ENCODE peak calls at places on chromosome 5, in seven cellular contexts. One of them, this sample, is unnamed. For H3K4me1, the result is how much of the 10 kb centered on the place peaks cover.

GRCh38 chr5:29162297-29162696 is 2031.2 kb upstream of the CDH6 start:
- DNase-seq in stomach: no peak
- DNase-seq in A549: peak
- DNase-seq in IMR-90: no peak
- DNase-seq in suprapubic skin: no peak
- DNase-seq in HCT116: no peak
- DNase-seq in heart left ventricle: no peak
- DNase-seq in this sample: no peak

GRCh38 chr5:157464518-157465171 is 4.6 kb downstream of the NIPAL4 start:
- DNase-seq in stomach: peak
- DNase-seq in A549: peak
- DNase-seq in IMR-90: peak
- DNase-seq in suprapubic skin: peak
- DNase-seq in HCT116: peak
- DNase-seq in heart left ventricle: no peak
- DNase-seq in this sample: peak

GRCh38 chr5:127975961-127976360 is 107.6 kb upstream of the SLC12A2 start:
- DNase-seq in stomach: no peak
- DNase-seq in A549: no peak
- DNase-seq in IMR-90: no peak
- DNase-seq in suprapubic skin: no peak
- DNase-seq in HCT116: no peak
- DNase-seq in heart left ventricle: no peak
- DNase-seq in this sample: no peak

GRCh38 chr5:167245871-167246270 is 1045.6 kb upstream of the WWC1 start:
- DNase-seq in stomach: no peak
- DNase-seq in A549: no peak
- DNase-seq in IMR-90: no peak
- DNase-seq in suprapubic skin: no peak
- DNase-seq in HCT116: no peak
- DNase-seq in heart left ventricle: no peak
- DNase-seq in this sample: no peak

GRCh38 chr5:177131711-177132503 is 1.7 kb upstream of the NSD1 start:
- DNase-seq in stomach: peak
- DNase-seq in A549: no peak
- DNase-seq in IMR-90: no peak
- DNase-seq in suprapubic skin: no peak
- DNase-seq in HCT116: no peak
- DNase-seq in heart left ventricle: no peak
- DNase-seq in this sample: no peak

GRCh38 chr5:163318707-163319106 is 118.7 kb upstream of the CCNG1 start:
- DNase-seq in stomach: no peak
- DNase-seq in A549: no peak
- DNase-seq in IMR-90: no peak
- DNase-seq in suprapubic skin: no peak
- DNase-seq in HCT116: no peak
- DNase-seq in heart left ventricle: no peak
- DNase-seq in this sample: no peak

GRCh38 chr5:6730407-6730806 is 17.2 kb downstream of the TENT4A start:
- DNase-seq in stomach: no peak
- DNase-seq in A549: no peak
- DNase-seq in IMR-90: no peak
- DNase-seq in suprapubic skin: no peak
- DNase-seq in HCT116: no peak
- DNase-seq in heart left ventricle: no peak
- DNase-seq in this sample: no peak

GRCh38 chr5:96517294-96517693 is 84.2 kb upstream of the PCSK1 start:
- DNase-seq in stomach: no peak
- DNase-seq in A549: peak
- DNase-seq in IMR-90: peak
- DNase-seq in suprapubic skin: no peak
- DNase-seq in HCT116: no peak
- DNase-seq in heart left ventricle: no peak
- DNase-seq in this sample: no peak

GRCh38 chr5:68884893-68885292 is 208.9 kb upstream of the SLC30A5 start:
- DNase-seq in stomach: no peak
- DNase-seq in A549: peak
- DNase-seq in IMR-90: no peak
- DNase-seq in suprapubic skin: no peak
- DNase-seq in HCT116: peak
- DNase-seq in heart left ventricle: no peak
- DNase-seq in this sample: no peak

GRCh38 chr5:75727931-75728330 is 10.7 kb upstream of the POC5 start:
- DNase-seq in stomach: no peak
- DNase-seq in A549: no peak
- DNase-seq in IMR-90: no peak
- DNase-seq in suprapubic skin: no peak
- DNase-seq in HCT116: no peak
- DNase-seq in heart left ventricle: no peak
- DNase-seq in this sample: no peak

GRCh38 chr5:75720882-75721281 is 3.6 kb upstream of the POC5 start:
- DNase-seq in stomach: no peak
- DNase-seq in A549: no peak
- DNase-seq in IMR-90: no peak
- DNase-seq in suprapubic skin: no peak
- DNase-seq in HCT116: no peak
- DNase-seq in heart left ventricle: no peak
- DNase-seq in this sample: no peak

GRCh38 chr5:75729321-75729720 is 12.1 kb upstream of the POC5 start:
- DNase-seq in stomach: no peak
- DNase-seq in A549: no peak
- DNase-seq in IMR-90: no peak
- DNase-seq in suprapubic skin: no peak
- DNase-seq in HCT116: no peak
- DNase-seq in heart left ventricle: no peak
- DNase-seq in this sample: no peak

GRCh38 chr5:75721573-75721972 is 4.3 kb upstream of the POC5 start:
- DNase-seq in stomach: no peak
- DNase-seq in A549: no peak
- DNase-seq in IMR-90: no peak
- DNase-seq in suprapubic skin: no peak
- DNase-seq in HCT116: no peak
- DNase-seq in heart left ventricle: no peak
- DNase-seq in this sample: no peak

DNA sequence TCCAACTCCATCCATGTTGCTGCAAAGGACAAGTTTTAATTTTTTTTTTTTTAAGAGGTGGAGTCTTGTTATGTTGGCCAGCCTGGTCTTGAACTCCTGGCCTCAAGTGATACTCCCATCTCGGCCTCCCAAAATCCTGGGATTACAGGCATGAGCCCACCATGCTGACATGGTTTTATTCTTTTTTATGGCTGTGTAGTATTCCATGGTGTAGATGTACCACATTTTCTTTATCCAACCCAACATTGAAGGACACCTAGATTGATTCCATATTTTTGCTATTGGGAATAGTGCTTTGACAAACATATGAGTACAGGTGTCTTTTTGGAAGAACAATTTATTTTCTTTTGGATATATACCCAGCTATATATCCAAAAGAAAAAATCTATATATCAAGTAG is 6.1 kb upstream of the POC5 start:
- DNase-seq in stomach: no peak
- DNase-seq in A549: no peak
- DNase-seq in IMR-90: no peak
- DNase-seq in suprapubic skin: no peak
- DNase-seq in HCT116: no peak
- DNase-seq in heart left ventricle: no peak
- DNase-seq in this sample: no peak
- TF ChIP-seq POLR2A in stomach: no peak
- TF ChIP-seq POLR2A in A549: no peak
- TF ChIP-seq POLR2A in IMR-90: no peak
- TF ChIP-seq POLR2A in suprapubic skin: no peak
- TF ChIP-seq POLR2A in HCT116: no peak
- TF ChIP-seq POLR2A in heart left ventricle: no peak
- TF ChIP-seq POLR2A in this sample: no peak

DNA sequence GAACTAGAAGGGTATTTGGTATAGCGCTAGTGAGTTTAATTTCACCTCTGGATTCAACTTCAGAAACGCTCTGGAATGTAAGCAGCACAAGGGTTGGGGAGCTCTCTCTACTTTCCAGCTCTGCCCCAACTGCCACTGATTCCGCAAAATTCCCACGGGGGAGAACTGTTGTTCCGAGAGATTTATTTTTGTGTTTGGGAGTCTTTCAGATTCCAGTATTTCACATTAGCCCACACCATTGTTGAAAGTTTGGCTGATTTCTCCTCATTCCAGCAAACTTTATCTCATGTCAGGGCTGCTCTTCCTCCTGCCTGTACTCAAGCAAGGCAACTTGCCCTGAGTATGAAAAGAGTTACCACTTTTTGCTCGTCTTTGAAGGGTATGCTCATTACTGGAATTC is 198.5 kb upstream of the EGFLAM start:
- DNase-seq in stomach: no peak
- DNase-seq in A549: no peak
- DNase-seq in IMR-90: no peak
- DNase-seq in suprapubic skin: no peak
- DNase-seq in HCT116: no peak
- DNase-seq in heart left ventricle: no peak
- DNase-seq in this sample: no peak
- H3K27ac ChIP-seq in stomach: peak
- H3K27ac ChIP-seq in A549: no peak
- H3K27ac ChIP-seq in IMR-90: no peak
- H3K27ac ChIP-seq in suprapubic skin: no peak
- H3K27ac ChIP-seq in HCT116: no peak
- H3K27ac ChIP-seq in heart left ventricle: no peak
- H3K27ac ChIP-seq in this sample: no peak

GRCh38 chr5:132313961-132314432 is 19.8 kb downstream of the SLC22A4 start:
- DNase-seq in stomach: no peak
- DNase-seq in A549: no peak
- DNase-seq in IMR-90: no peak
- DNase-seq in suprapubic skin: no peak
- DNase-seq in HCT116: no peak
- DNase-seq in heart left ventricle: no peak
- DNase-seq in this sample: no peak
- H3K4me1 ChIP-seq in stomach: under half
- H3K4me1 ChIP-seq in A549: under half
- H3K4me1 ChIP-seq in IMR-90: under half
- H3K4me1 ChIP-seq in suprapubic skin: under half
- H3K4me1 ChIP-seq in HCT116: under half
- H3K4me1 ChIP-seq in heart left ventricle: under half
- H3K4me1 ChIP-seq in this sample: under half

GRCh38 chr5:116372931-116373597 is 201.6 kb downstream of the SEMA6A start:
- DNase-seq in stomach: no peak
- DNase-seq in A549: no peak
- DNase-seq in IMR-90: no peak
- DNase-seq in suprapubic skin: no peak
- DNase-seq in HCT116: no peak
- DNase-seq in heart left ventricle: no peak
- DNase-seq in this sample: no peak

GRCh38 chr5:116374434-116374852 is 200.2 kb downstream of the SEMA6A start:
- DNase-seq in stomach: no peak
- DNase-seq in A549: no peak
- DNase-seq in IMR-90: no peak
- DNase-seq in suprapubic skin: no peak
- DNase-seq in HCT116: no peak
- DNase-seq in heart left ventricle: no peak
- DNase-seq in this sample: no peak

GRCh38 chr5:116378007-116378831 is 196.4 kb downstream of the SEMA6A start:
- DNase-seq in stomach: no peak
- DNase-seq in A549: no peak
- DNase-seq in IMR-90: no peak
- DNase-seq in suprapubic skin: no peak
- DNase-seq in HCT116: no peak
- DNase-seq in heart left ventricle: no peak
- DNase-seq in this sample: no peak

GRCh38 chr5:116377276-116378006 is 197.2 kb downstream of the SEMA6A start:
- DNase-seq in stomach: no peak
- DNase-seq in A549: no peak
- DNase-seq in IMR-90: no peak
- DNase-seq in suprapubic skin: no peak
- DNase-seq in HCT116: no peak
- DNase-seq in heart left ventricle: no peak
- DNase-seq in this sample: no peak

GRCh38 chr5:116375926-116376325 is 198.7 kb downstream of the SEMA6A start:
- DNase-seq in stomach: no peak
- DNase-seq in A549: no peak
- DNase-seq in IMR-90: no peak
- DNase-seq in suprapubic skin: no peak
- DNase-seq in HCT116: no peak
- DNase-seq in heart left ventricle: no peak
- DNase-seq in this sample: no peak
- TF ChIP-seq POLR2A in stomach: no peak
- TF ChIP-seq POLR2A in A549: no peak
- TF ChIP-seq POLR2A in IMR-90: no peak
- TF ChIP-seq POLR2A in suprapubic skin: no peak
- TF ChIP-seq POLR2A in HCT116: no peak
- TF ChIP-seq POLR2A in heart left ventricle: no peak
- TF ChIP-seq POLR2A in this sample: no peak

GRCh38 chr5:65916636-65917035 is 9.7 kb upstream of the ERBIN start:
- DNase-seq in stomach: no peak
- DNase-seq in A549: no peak
- DNase-seq in IMR-90: no peak
- DNase-seq in suprapubic skin: no peak
- DNase-seq in HCT116: no peak
- DNase-seq in heart left ventricle: no peak
- DNase-seq in this sample: no peak
- H3K27ac ChIP-seq in stomach: no peak
- H3K27ac ChIP-seq in A549: no peak
- H3K27ac ChIP-seq in IMR-90: no peak
- H3K27ac ChIP-seq in suprapubic skin: no peak
- H3K27ac ChIP-seq in HCT116: no peak
- H3K27ac ChIP-seq in heart left ventricle: no peak
- H3K27ac ChIP-seq in this sample: no peak

GRCh38 chr5:1103093-1103492 is 8.8 kb downstream of the SLC12A7 start:
- DNase-seq in stomach: no peak
- DNase-seq in A549: no peak
- DNase-seq in IMR-90: peak
- DNase-seq in suprapubic skin: no peak
- DNase-seq in HCT116: no peak
- DNase-seq in heart left ventricle: no peak
- DNase-seq in this sample: no peak
- H3K4me1 ChIP-seq in stomach: half or more
- H3K4me1 ChIP-seq in A549: half or more
- H3K4me1 ChIP-seq in IMR-90: under half
- H3K4me1 ChIP-seq in suprapubic skin: half or more
- H3K4me1 ChIP-seq in HCT116: under half
- H3K4me1 ChIP-seq in heart left ventricle: half or more
- H3K4me1 ChIP-seq in this sample: under half

DNA sequence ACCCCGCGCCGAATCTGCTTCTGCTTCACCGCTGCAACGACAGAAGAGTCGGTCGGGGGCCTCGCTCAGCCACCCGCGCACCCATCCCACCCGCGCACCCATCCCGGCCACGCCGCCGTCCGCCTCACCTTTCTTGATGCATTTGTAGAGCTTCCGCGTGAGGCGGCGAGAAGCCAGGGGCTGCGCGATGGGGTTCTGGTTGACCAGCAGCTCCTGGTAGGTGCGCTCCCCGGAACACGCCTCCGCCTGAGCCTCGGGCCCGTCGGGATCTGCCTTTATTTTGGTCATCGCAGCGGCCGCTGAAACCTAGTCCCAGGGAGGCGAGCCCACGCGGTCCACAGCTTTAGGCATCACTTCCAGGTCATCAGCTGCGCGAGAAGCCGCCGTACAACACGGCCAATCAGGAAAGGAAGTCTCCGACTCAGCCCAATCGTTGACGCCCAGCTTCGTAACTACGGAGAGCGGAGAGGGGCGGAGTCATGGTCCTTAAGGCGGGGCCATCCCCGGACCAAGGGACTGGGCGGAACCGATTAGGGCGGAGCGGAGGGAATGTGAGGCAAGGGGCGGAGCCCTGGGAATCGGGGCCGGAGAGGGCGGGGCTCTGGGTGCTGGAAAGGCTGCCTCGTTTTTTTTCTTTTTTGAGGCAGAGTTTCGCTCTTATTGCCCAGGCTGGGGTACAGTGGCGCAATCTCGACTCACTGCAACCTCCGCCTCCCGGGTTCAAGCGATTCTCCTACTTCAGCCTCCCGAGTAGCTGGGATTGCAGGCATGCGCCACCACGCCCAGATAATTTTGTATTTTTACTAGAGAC is at the start of gene NHP2:
- DNase-seq in stomach: peak
- DNase-seq in A549: peak
- DNase-seq in IMR-90: peak
- DNase-seq in suprapubic skin: peak
- DNase-seq in HCT116: peak
- DNase-seq in heart left ventricle: peak
- DNase-seq in this sample: peak
- TF ChIP-seq POLR2A in stomach: no peak
- TF ChIP-seq POLR2A in A549: peak
- TF ChIP-seq POLR2A in IMR-90: peak
- TF ChIP-seq POLR2A in suprapubic skin: no peak
- TF ChIP-seq POLR2A in HCT116: peak
- TF ChIP-seq POLR2A in heart left ventricle: peak
- TF ChIP-seq POLR2A in this sample: peak